ENCODE peak calls at places on chromosomes 16 and 17, in eight cellular contexts. L is hippocampal formation; W is upper lobe of right lung; T is ACHN; H is A172; E is activated naive CD4-positive, alpha-beta T cell treated with anti-CD3 and anti-CD28 coated beads, Interleukin-2, amount 50 U/mL, for 16 hours; Q is amniotic stem cell; I is erythroblast. M is an unnamed sample.

GRCh38 chr16:1792836-1793577 is 498 bp downstream of the IGFALS start:
- DNase-seq in Q (no peak), L (no peak), I (no peak), E (no peak), H (no peak), T (no peak), W (peak), M (no peak)

GRCh38 chr16:117381-118365 is 20.8 kb downstream of the NPRL3 start:
- DNase-seq in W (peak), H (peak), Q (no peak), T (peak), E (peak), L (no peak), I (peak), M (no peak)

GRCh38 chr16:85398050-85398451 is 215.1 kb upstream of the GSE1 start:
- DNase-seq in L (no peak), Q (no peak), H (no peak), T (no peak), I (no peak), W (peak), E (no peak), M (no peak)

GRCh38 chr16:21104124-21104860 is 46.4 kb downstream of the DNAH3 start:
- DNase-seq in E (no peak), Q (no peak), L (no peak), I (no peak), H (peak), T (no peak), W (no peak), M (no peak)

GRCh38 chr16:35409503-35409902 is 1950.1 kb downstream of the TP53TG3F start:
- DNase-seq in Q (no peak), W (no peak), L (no peak), I (peak), T (peak), H (no peak), E (no peak), M (no peak)

GRCh38 chr17:57869599-57870282 is 19.9 kb upstream of the MRPS23 start:
- DNase-seq in E (no peak), T (peak), H (peak), I (no peak), W (no peak), L (no peak), Q (peak), M (no peak)

GRCh38 chr17:79699386-79700036 is 31.2 kb upstream of the ENPP7 start:
- DNase-seq in H (no peak), L (no peak), I (no peak), Q (no peak), E (no peak), T (no peak), W (no peak), M (no peak)

GRCh38 chr16:10812352-10813122 is 6.1 kb downstream of the TVP23A start:
- DNase-seq in W (no peak), I (no peak), Q (no peak), E (no peak), T (no peak), L (no peak), H (no peak), M (no peak)

GRCh38 chr17:29593546-29594440 is 861 bp downstream of the ANKRD13B start:
- DNase-seq in W (peak), Q (no peak), T (peak), L (no peak), H (no peak), I (peak), E (peak), M (no peak)

GRCh38 chr17:29591737-29592624 is 951 bp upstream of the ANKRD13B start:
- DNase-seq in W (peak), Q (peak), T (peak), E (peak), H (peak), I (peak), L (peak), M (no peak)

GRCh38 chr17:61625564-61625963 is 34.5 kb upstream of the NACA2 start:
- DNase-seq in E (no peak), T (no peak), W (no peak), H (no peak), L (no peak), Q (no peak), I (no peak), M (no peak)

GRCh38 chr17:4859816-4860625 is 26.9 kb downstream of the MINK1 start:
- DNase-seq in L (peak), E (no peak), I (no peak), Q (no peak), W (no peak), H (no peak), T (no peak), M (no peak)

GRCh38 chr16:25189305-25189704 is 27.4 kb upstream of the AQP8 start:
- DNase-seq in W (no peak), T (no peak), H (no peak), Q (no peak), L (no peak), I (no peak), E (no peak), M (no peak)

GRCh38 chr17:10815318-10815717 is 11.4 kb upstream of the TMEM238L start:
- DNase-seq in Q (no peak), T (no peak), W (no peak), L (no peak), H (no peak), E (no peak), I (no peak), M (no peak)

GRCh38 chr16:24944206-24944605 is 71.0 kb downstream of the ARHGAP17 start:
- DNase-seq in E (no peak), L (no peak), H (no peak), W (no peak), T (no peak), I (no peak), Q (no peak), M (no peak)

GRCh38 chr16:84599528-84600202 is 18.2 kb downstream of the COTL1 start:
- DNase-seq in I (peak), Q (no peak), L (peak), T (no peak), W (peak), E (peak), H (peak), M (no peak)

GRCh38 chr17:55348749-55349354 is 72.8 kb downstream of the MMD start:
- DNase-seq in T (peak), W (no peak), H (peak), L (peak), Q (peak), E (peak), I (peak), M (no peak)

GRCh38 chr16:84198401-84198800 is 7.4 kb downstream of the ADAD2 start:
- DNase-seq in I (no peak), Q (no peak), W (no peak), E (no peak), H (peak), T (peak), L (no peak), M (no peak)

GRCh38 chr17:59330314-59330942 is 1.0 kb upstream of the YPEL2 start:
- DNase-seq in Q (no peak), W (peak), H (no peak), E (no peak), T (peak), L (no peak), I (peak), M (no peak)

GRCh38 chr16:86951831-86952598 is 365.2 kb downstream of the C16orf95 start:
- DNase-seq in T (peak), H (peak), Q (peak), E (no peak), I (no peak), L (no peak), W (no peak), M (peak)

GRCh38 chr16:52366997-52367396 is 179.9 kb downstream of the TOX3 start:
- DNase-seq in T (no peak), E (no peak), I (no peak), L (no peak), H (no peak), W (no peak), Q (no peak), M (no peak)

GRCh38 chr17:40318835-40319332 is 9.9 kb downstream of the RARA start:
- DNase-seq in T (no peak), W (peak), Q (no peak), H (no peak), L (no peak), I (peak), E (peak), M (no peak)

GRCh38 chr17:35786941-35787432 is 8.5 kb downstream of the MMP28 start:
- DNase-seq in E (no peak), W (no peak), L (no peak), T (no peak), H (no peak), Q (no peak), I (no peak), M (no peak)

GRCh38 chr17:75102385-75102821 is 7.4 kb upstream of the ARMC7 start:
- DNase-seq in E (no peak), I (no peak), W (no peak), L (no peak), H (no peak), T (no peak), Q (no peak), M (no peak)

GRCh38 chr16:4676826-4677225 is 16.5 kb upstream of the NUDT16L1 start:
- DNase-seq in L (no peak), Q (no peak), T (no peak), H (no peak), W (no peak), I (no peak), E (no peak), M (no peak)

GRCh38 chr17:82257473-82257872 is 16.0 kb downstream of the CSNK1D start:
- DNase-seq in L (peak), I (peak), H (no peak), E (peak), W (no peak), Q (no peak), T (no peak), M (no peak)

M was measured in HS-5.